ENCODE peak calls at places on chromosomes 12 and 14, in eight cellular contexts. S is MM.1S, C is HCT116, Q is PC-3, Y is neural progenitor cell, X is SK-N-SH, T is GM23338, E is OCI-LY7. M is an unnamed sample.

GRCh38 chr12:50182461-50182860 is 15.3 kb upstream of the CERS5 start:
- DNase-seq in S (no peak), C (no peak), Q (peak; percentile 61), Y (no peak), X (no peak), T (no peak), E (no peak), M (no peak)

GRCh38 chr12:62724285-62724684 is 210.7 kb downstream of the PPM1H start:
- DNase-seq in S (no peak), C (no peak), Q (no peak), Y (no peak), X (no peak), T (no peak), E (no peak), M (no peak)

GRCh38 chr12:47094804-47095203 is 15.0 kb upstream of the AMIGO2 start:
- DNase-seq in S (no peak), C (no peak), Q (peak; percentile 53), Y (no peak), X (no peak), T (no peak), E (no peak), M (no peak)

GRCh38 chr14:41810362-41810761 is 203.7 kb downstream of the LRFN5 start:
- DNase-seq in S (no peak), C (no peak), Q (no peak), Y (no peak), X (no peak), T (no peak), E (no peak), M (no peak)

GRCh38 chr12:108318472-108319275 is 20.4 kb downstream of the CMKLR1 start:
- DNase-seq in S (no peak), C (no peak), Q (no peak), Y (no peak), X (no peak), T (no peak), E (no peak), M (no peak)

GRCh38 chr14:37565550-37565949 is 29.5 kb downstream of the FOXA1 start:
- DNase-seq in S (no peak), C (no peak), Q (peak; percentile 59), Y (peak; percentile 35), X (no peak), T (peak; percentile 62), E (no peak), M (no peak)

GRCh38 chr14:68569970-68570409 is 222.9 kb downstream of the ZFP36L1 start:
- DNase-seq in S (no peak), C (no peak), Q (peak; percentile 37), Y (no peak), X (no peak), T (no peak), E (no peak), M (no peak)

GRCh38 chr12:50024804-50025186 is 499 bp downstream of the RACGAP1 start:
- DNase-seq in S (peak; percentile 30), C (no peak), Q (no peak), Y (no peak), X (no peak), T (peak; percentile 35), E (peak; percentile 38), M (no peak)

GRCh38 chr14:73759183-73759713 is 45.1 kb upstream of the PNMA1 start:
- DNase-seq in S (peak; percentile 41), C (no peak), Q (peak; percentile 56), Y (peak; percentile 68), X (peak; percentile 83), T (peak; percentile 15), E (peak; percentile 66), M (peak; percentile 85)

GRCh38 chr12:6207254-6207942 is 7.2 kb downstream of the CD9 start:
- DNase-seq in S (no peak), C (no peak), Q (no peak), Y (no peak), X (no peak), T (no peak), E (no peak), M (no peak)

GRCh38 chr12:101707131-101707782 is 9.8 kb downstream of the CHPT1 start:
- DNase-seq in S (no peak), C (no peak), Q (peak; percentile 39), Y (no peak), X (no peak), T (no peak), E (no peak), M (no peak)

GRCh38 chr12:123115409-123116111 is 35.3 kb downstream of the PITPNM2 start:
- DNase-seq in S (no peak), C (no peak), Q (peak; percentile 51), Y (no peak), X (no peak), T (no peak), E (no peak), M (peak; percentile 44)

GRCh38 chr12:39831587-39832315 is 212.1 kb upstream of the ABCD2 start:
- DNase-seq in S (no peak), C (no peak), Q (peak; percentile 75), Y (no peak), X (no peak), T (no peak), E (no peak), M (peak; percentile 24)

GRCh38 chr12:108482717-108483212 is 32.3 kb upstream of the FICD start:
- DNase-seq in S (no peak), C (no peak), Q (peak; percentile 91), Y (no peak), X (no peak), T (peak; percentile 26), E (no peak), M (no peak)

GRCh38 chr12:113203852-113204760 is 17.2 kb upstream of the TPCN1 start:
- DNase-seq in S (no peak), C (no peak), Q (no peak), Y (no peak), X (no peak), T (no peak), E (no peak), M (no peak)

GRCh38 chr12:67786086-67786485 is 137.5 kb downstream of the DYRK2 start:
- DNase-seq in S (peak; percentile 84), C (no peak), Q (no peak), Y (no peak), X (no peak), T (no peak), E (no peak), M (no peak)
- H2AFZ ChIP-seq in S (peak overlapping the region; percentile 22), C (no peak overlapping the region), Q (no peak overlapping the region), Y (no peak overlapping the region), X (no peak overlapping the region), T (no peak overlapping the region), E (peak overlapping the region; percentile 73), M (no peak overlapping the region)

GRCh38 chr14:94031161-94031875 is 5.2 kb downstream of the OTUB2 start:
- DNase-seq in S (no peak), C (no peak), Q (no peak), Y (no peak), X (no peak), T (no peak), E (no peak), M (no peak)

GRCh38 chr14:94031880-94032279 is 5.7 kb downstream of the OTUB2 start:
- DNase-seq in S (no peak), C (no peak), Q (peak; percentile 43), Y (no peak), X (no peak), T (no peak), E (no peak), M (no peak)

GRCh38 chr14:94029671-94030203 is 3.6 kb downstream of the OTUB2 start:
- DNase-seq in S (no peak), C (no peak), Q (no peak), Y (no peak), X (no peak), T (no peak), E (no peak), M (no peak)

GRCh38 chr14:94029250-94029649 is 3.1 kb downstream of the OTUB2 start:
- DNase-seq in S (no peak), C (no peak), Q (no peak), Y (no peak), X (no peak), T (no peak), E (no peak), M (no peak)

GRCh38 chr14:94030571-94030970 is 4.4 kb downstream of the OTUB2 start:
- DNase-seq in S (no peak), C (no peak), Q (no peak), Y (no peak), X (no peak), T (no peak), E (no peak), M (no peak)
- TF ChIP-seq CTCF in S (no peak), C (no peak), Q (no peak), Y (no peak), X (no peak), T (no peak), E (no peak), M (no peak)

GRCh38 chr14:101001311-101002069 is 98.0 kb upstream of the RTL1 start:
- DNase-seq in S (no peak), C (no peak), Q (peak; percentile 52), Y (no peak), X (no peak), T (no peak), E (no peak), M (no peak)
- TF ChIP-seq EZH2phosphoT487 in S (no peak), C (no peak), Q (no peak), Y (no peak), X (no peak), T (no peak), E (no peak), M (no peak)

GRCh38 chr14:63726499-63726898 is 1.4 kb downstream of the SGPP1 start:
- DNase-seq in S (no peak), C (no peak), Q (peak; percentile 25), Y (no peak), X (no peak), T (no peak), E (no peak), M (no peak)
- H2AFZ ChIP-seq in S (no peak overlapping the region), C (no peak overlapping the region), Q (peak overlapping the region; percentile 58), Y (no peak overlapping the region), X (peak overlapping the region; percentile 53), T (no peak overlapping the region), E (peak overlapping the region; percentile 58), M (peak overlapping the region; percentile 98)

GRCh38 chr14:89351958-89352404 is 65.1 kb downstream of the FOXN3 start:
- DNase-seq in S (no peak), C (no peak), Q (no peak), Y (no peak), X (peak; percentile 30), T (no peak), E (no peak), M (no peak)
- TF ChIP-seq CTCF in S (no peak), C (no peak), Q (no peak), Y (no peak), X (no peak), T (no peak), E (no peak), M (no peak)

GRCh38 chr14:47929334-47929733 is 253.9 kb upstream of the MDGA2 start:
- DNase-seq in S (no peak), C (no peak), Q (no peak), Y (no peak), X (no peak), T (no peak), E (peak; percentile 86), M (no peak)
- TF ChIP-seq EZH2phosphoT487 in S (no peak), C (no peak), Q (no peak), Y (no peak), X (no peak), T (no peak), E (no peak), M (no peak)

GRCh38 chr12:51959211-51959610 is 7.7 kb downstream of the ACVR1B start:
- DNase-seq in S (no peak), C (no peak), Q (no peak), Y (no peak), X (no peak), T (no peak), E (no peak), M (no peak)
- H2AFZ ChIP-seq in S (no peak overlapping the region), C (no peak overlapping the region), Q (no peak overlapping the region), Y (no peak overlapping the region), X (no peak overlapping the region), T (no peak overlapping the region), E (no peak overlapping the region), M (no peak overlapping the region)